ENCODE peak calls at places on chromosomes 1 and 21, in four cellular contexts. O is head of caudate nucleus, B is A172, P is HT1080. K is an unnamed sample.
A peak's percentile ranks its signal among the peaks of the same experiment; 100 is the strongest.

GRCh38 chr1:215888159-215888558 is 321.1 kb downstream of the KCTD3 start:
- DNase-seq in O (no peak), P (no peak), B (peak; percentile 25), K (no peak)

GRCh38 chr1:223363057-223363855 is 720 bp downstream of the SUSD4 start:
- DNase-seq in P (no peak), O (peak; percentile 67), B (no peak), K (no peak)

GRCh38 chr1:173857363-173857917 is 10.3 kb downstream of the GAS5 start:
- DNase-seq in O (no peak), P (no peak), B (no peak), K (no peak)

GRCh38 chr1:2392071-2392442 is 416 bp downstream of the RER1 start:
- DNase-seq in P (no peak), B (no peak), O (no peak), K (no peak)

GRCh38 chr1:21861602-21862429 is 49.8 kb downstream of the LDLRAD2 start:
- DNase-seq in P (peak; percentile 77), O (no peak), B (peak; percentile 79), K (peak; percentile 51)

GRCh38 chr21:34513109-34513675 is 1.2 kb upstream of the KCNE1 start:
- DNase-seq in O (no peak), P (no peak), B (no peak), K (no peak)

GRCh38 chr1:234512376-234512965 is 33.5 kb upstream of the TARBP1 start:
- DNase-seq in P (no peak), O (no peak), B (no peak), K (no peak)

GRCh38 chr1:212413902-212414327 is 771 bp downstream of the PACC1 start:
- DNase-seq in O (no peak), P (no peak), B (no peak), K (no peak)